ENCODE peak calls at places on chromosome 6, in ten cellular contexts. One of them, this sample, is unnamed.

GRCh38 chr6:136967874-136968752 is 46.0 kb downstream of the SLC35D3 start:
- DNase-seq in IMR-90: peak; percentile 58
- DNase-seq in heart left ventricle: peak; percentile 65
- DNase-seq in ovary: peak; percentile 72
- DNase-seq in A549: peak; percentile 77
- DNase-seq in stomach: peak; percentile 86
- DNase-seq in spleen: peak; percentile 82
- DNase-seq in right lobe of liver: peak; percentile 65
- DNase-seq in thyroid gland: peak; percentile 77
- DNase-seq in tibial nerve: peak; percentile 68
- DNase-seq in this sample: peak; percentile 71

GRCh38 chr6:99187429-99187828 is 162.0 kb downstream of the FAXC start:
- DNase-seq in IMR-90: no peak
- DNase-seq in heart left ventricle: no peak
- DNase-seq in ovary: no peak
- DNase-seq in A549: no peak
- DNase-seq in stomach: no peak
- DNase-seq in spleen: no peak
- DNase-seq in right lobe of liver: no peak
- DNase-seq in thyroid gland: no peak
- DNase-seq in tibial nerve: no peak
- DNase-seq in this sample: no peak

GRCh38 chr6:20400476-20401402 is 940 bp upstream of the E2F3 start:
- DNase-seq in IMR-90: no peak
- DNase-seq in heart left ventricle: peak; percentile 73
- DNase-seq in ovary: peak; percentile 44
- DNase-seq in A549: peak; percentile 57
- DNase-seq in stomach: no peak
- DNase-seq in spleen: peak; percentile 82
- DNase-seq in right lobe of liver: peak; percentile 77
- DNase-seq in thyroid gland: peak; percentile 80
- DNase-seq in tibial nerve: peak; percentile 18
- DNase-seq in this sample: peak; percentile 24

GRCh38 chr6:35669441-35669776 is 19.3 kb downstream of the FKBP5 start:
- DNase-seq in IMR-90: peak; percentile 64
- DNase-seq in heart left ventricle: no peak
- DNase-seq in ovary: no peak
- DNase-seq in A549: no peak
- DNase-seq in stomach: no peak
- DNase-seq in spleen: no peak
- DNase-seq in right lobe of liver: no peak
- DNase-seq in thyroid gland: no peak
- DNase-seq in tibial nerve: no peak
- DNase-seq in this sample: no peak

GRCh38 chr6:25660512-25660911 is 8.5 kb downstream of the SCGN start:
- DNase-seq in IMR-90: peak; percentile 54
- DNase-seq in heart left ventricle: no peak
- DNase-seq in ovary: no peak
- DNase-seq in A549: peak; percentile 67
- DNase-seq in stomach: no peak
- DNase-seq in spleen: no peak
- DNase-seq in right lobe of liver: peak; percentile 42
- DNase-seq in thyroid gland: no peak
- DNase-seq in tibial nerve: no peak
- DNase-seq in this sample: no peak

GRCh38 chr6:25237579-25237978 is 41.6 kb upstream of the CARMIL1 start:
- DNase-seq in IMR-90: peak; percentile 37
- DNase-seq in heart left ventricle: no peak
- DNase-seq in ovary: no peak
- DNase-seq in A549: no peak
- DNase-seq in stomach: no peak
- DNase-seq in spleen: no peak
- DNase-seq in right lobe of liver: no peak
- DNase-seq in thyroid gland: no peak
- DNase-seq in tibial nerve: no peak
- DNase-seq in this sample: no peak

GRCh38 chr6:110367001-110367400 is 8.9 kb upstream of the METTL24 start:
- DNase-seq in IMR-90: no peak
- DNase-seq in heart left ventricle: no peak
- DNase-seq in ovary: no peak
- DNase-seq in A549: no peak
- DNase-seq in stomach: no peak
- DNase-seq in spleen: no peak
- DNase-seq in right lobe of liver: no peak
- DNase-seq in thyroid gland: no peak
- DNase-seq in tibial nerve: no peak
- DNase-seq in this sample: no peak

GRCh38 chr6:108562503-108562993 is 1.8 kb downstream of the FOXO3 start:
- DNase-seq in IMR-90: peak; percentile 81
- DNase-seq in heart left ventricle: peak; percentile 81
- DNase-seq in ovary: peak; percentile 70
- DNase-seq in A549: peak; percentile 35
- DNase-seq in stomach: peak; percentile 71
- DNase-seq in spleen: peak; percentile 84
- DNase-seq in right lobe of liver: peak; percentile 69
- DNase-seq in thyroid gland: peak; percentile 48
- DNase-seq in tibial nerve: peak; percentile 85
- DNase-seq in this sample: peak; percentile 82

GRCh38 chr6:82651845-82652333 is 288.3 kb downstream of the TPBG start:
- DNase-seq in IMR-90: no peak
- DNase-seq in heart left ventricle: no peak
- DNase-seq in ovary: no peak
- DNase-seq in A549: no peak
- DNase-seq in stomach: no peak
- DNase-seq in spleen: no peak
- DNase-seq in right lobe of liver: no peak
- DNase-seq in thyroid gland: no peak
- DNase-seq in tibial nerve: no peak
- DNase-seq in this sample: no peak

GRCh38 chr6:46046558-46047169 is 31.0 kb upstream of the CLIC5 start:
- DNase-seq in IMR-90: no peak
- DNase-seq in heart left ventricle: peak; percentile 38
- DNase-seq in ovary: no peak
- DNase-seq in A549: no peak
- DNase-seq in stomach: no peak
- DNase-seq in spleen: no peak
- DNase-seq in right lobe of liver: no peak
- DNase-seq in thyroid gland: no peak
- DNase-seq in tibial nerve: no peak
- DNase-seq in this sample: no peak

GRCh38 chr6:19535351-19535750 is 301.8 kb upstream of the ID4 start:
- DNase-seq in IMR-90: no peak
- DNase-seq in heart left ventricle: no peak
- DNase-seq in ovary: no peak
- DNase-seq in A549: no peak
- DNase-seq in stomach: no peak
- DNase-seq in spleen: no peak
- DNase-seq in right lobe of liver: no peak
- DNase-seq in thyroid gland: peak; percentile 57
- DNase-seq in tibial nerve: no peak
- DNase-seq in this sample: no peak

GRCh38 chr6:13089296-13089994 is 238.9 kb downstream of the TBC1D7 start:
- DNase-seq in IMR-90: no peak
- DNase-seq in heart left ventricle: no peak
- DNase-seq in ovary: no peak
- DNase-seq in A549: no peak
- DNase-seq in stomach: no peak
- DNase-seq in spleen: no peak
- DNase-seq in right lobe of liver: no peak
- DNase-seq in thyroid gland: no peak
- DNase-seq in tibial nerve: no peak
- DNase-seq in this sample: no peak

GRCh38 chr6:77463308-77463880 is at the start of gene HTR1B:
- DNase-seq in IMR-90: peak; percentile 14
- DNase-seq in heart left ventricle: no peak
- DNase-seq in ovary: no peak
- DNase-seq in A549: no peak
- DNase-seq in stomach: peak; percentile 55
- DNase-seq in spleen: no peak
- DNase-seq in right lobe of liver: no peak
- DNase-seq in thyroid gland: no peak
- DNase-seq in tibial nerve: no peak
- DNase-seq in this sample: no peak

GRCh38 chr6:91276315-91276714 is 689.4 kb upstream of the MAP3K7 start:
- DNase-seq in IMR-90: peak; percentile 4
- DNase-seq in heart left ventricle: no peak
- DNase-seq in ovary: no peak
- DNase-seq in A549: no peak
- DNase-seq in stomach: no peak
- DNase-seq in spleen: no peak
- DNase-seq in right lobe of liver: no peak
- DNase-seq in thyroid gland: no peak
- DNase-seq in tibial nerve: no peak
- DNase-seq in this sample: no peak

DNA sequence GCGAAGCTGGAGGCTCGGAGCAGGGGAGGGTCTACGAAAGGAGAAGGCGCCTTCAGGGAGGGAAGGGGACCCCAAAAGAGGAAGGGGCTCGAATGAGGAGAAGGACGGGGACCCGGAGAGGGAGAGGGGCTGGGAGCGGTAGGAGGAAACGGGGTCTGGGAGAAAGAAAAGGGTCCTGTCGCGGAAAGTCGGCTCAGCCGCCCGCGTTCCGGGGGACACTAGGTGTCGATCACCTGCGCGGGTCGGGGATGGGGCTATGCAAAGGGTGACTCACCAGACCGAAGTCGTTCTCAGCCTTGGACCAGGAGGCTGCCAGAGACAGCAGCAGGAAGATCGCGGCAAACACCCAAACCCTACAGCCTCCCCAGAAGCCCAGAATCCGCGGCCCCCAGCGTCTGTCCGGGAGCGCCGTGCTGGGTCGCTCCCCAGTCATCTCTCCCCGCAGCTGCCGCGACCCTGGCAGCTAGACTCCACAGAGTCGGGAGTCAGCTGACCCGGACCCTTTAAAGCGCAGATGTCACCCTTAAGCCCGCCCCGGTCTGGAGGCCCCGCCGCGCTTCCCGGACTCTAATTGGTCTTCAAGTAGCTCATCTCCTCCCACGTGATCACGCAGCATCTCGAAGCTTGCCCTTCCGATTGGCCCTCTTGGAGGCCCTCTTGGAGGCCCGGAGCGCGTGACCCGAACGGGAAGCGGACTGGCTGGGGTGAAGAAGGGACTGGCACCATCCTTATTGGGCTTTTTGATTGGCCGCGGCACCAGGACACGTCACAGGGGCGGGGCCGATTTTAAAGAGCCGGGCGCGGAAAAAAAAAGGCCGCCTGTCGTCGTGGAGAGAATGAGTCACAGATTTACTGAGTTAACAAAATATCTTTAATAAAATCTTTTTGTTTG is at the start of gene NEU1:
- DNase-seq in IMR-90: peak; percentile 100
- DNase-seq in heart left ventricle: peak; percentile 100
- DNase-seq in ovary: peak; percentile 99
- DNase-seq in A549: peak; percentile 99
- DNase-seq in stomach: peak; percentile 99
- DNase-seq in spleen: peak; percentile 100
- DNase-seq in right lobe of liver: peak; percentile 100
- DNase-seq in thyroid gland: peak; percentile 100
- DNase-seq in tibial nerve: peak; percentile 98
- DNase-seq in this sample: peak; percentile 100
- TF ChIP-seq POLR2A in IMR-90: peak; percentile 98
- TF ChIP-seq POLR2A in heart left ventricle: peak; percentile 99
- TF ChIP-seq POLR2A in ovary: peak; percentile 97
- TF ChIP-seq POLR2A in A549: peak; percentile 85
- TF ChIP-seq POLR2A in stomach: no peak
- TF ChIP-seq POLR2A in spleen: peak; percentile 81
- TF ChIP-seq POLR2A in right lobe of liver: peak; percentile 96
- TF ChIP-seq POLR2A in thyroid gland: peak; percentile 98
- TF ChIP-seq POLR2A in tibial nerve: peak; percentile 92
- TF ChIP-seq POLR2A in this sample: peak; percentile 98

DNA sequence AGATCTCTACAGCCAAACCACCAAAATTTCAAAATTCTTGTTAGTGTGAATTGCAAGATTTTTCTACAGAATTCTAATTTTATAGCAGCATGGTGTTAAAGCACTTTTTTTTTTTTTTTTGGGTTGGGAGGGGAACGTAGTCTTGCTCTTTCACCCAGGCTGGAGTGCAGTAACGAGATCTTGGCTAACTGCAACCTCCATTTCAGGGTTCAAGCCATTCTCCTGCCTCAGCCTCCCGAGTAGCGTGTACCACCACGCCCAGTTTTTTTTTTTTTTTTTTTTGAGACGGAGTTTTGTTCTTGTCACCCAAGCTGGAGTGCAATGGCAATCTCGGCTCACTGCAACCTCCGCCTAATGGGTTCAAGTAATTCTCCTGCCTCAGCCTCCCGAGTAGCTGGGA is 11.5 kb downstream of the ARHGAP18 start:
- DNase-seq in IMR-90: no peak
- DNase-seq in heart left ventricle: no peak
- DNase-seq in ovary: no peak
- DNase-seq in A549: no peak
- DNase-seq in stomach: no peak
- DNase-seq in spleen: no peak
- DNase-seq in right lobe of liver: no peak
- DNase-seq in thyroid gland: no peak
- DNase-seq in tibial nerve: no peak
- DNase-seq in this sample: no peak
- H3K4me1 ChIP-seq in IMR-90: peaks cover 15% of the 10 kb centered on the region
- H3K4me1 ChIP-seq in heart left ventricle: no peaks in the 10 kb centered on the region
- H3K4me1 ChIP-seq in ovary: no peaks in the 10 kb centered on the region
- H3K4me1 ChIP-seq in A549: peaks cover 42% of the 10 kb centered on the region
- H3K4me1 ChIP-seq in stomach: peaks cover 22% of the 10 kb centered on the region
- H3K4me1 ChIP-seq in spleen: peaks cover 27% of the 10 kb centered on the region
- H3K4me1 ChIP-seq in right lobe of liver: no peaks in the 10 kb centered on the region
- H3K4me1 ChIP-seq in thyroid gland: peaks cover 8% of the 10 kb centered on the region
- H3K4me1 ChIP-seq in tibial nerve: peaks cover 13% of the 10 kb centered on the region
- H3K4me1 ChIP-seq in this sample: no peaks in the 10 kb centered on the region

GRCh38 chr6:44129841-44130322 is 2.5 kb downstream of the TMEM63B start:
- DNase-seq in IMR-90: no peak
- DNase-seq in heart left ventricle: no peak
- DNase-seq in ovary: no peak
- DNase-seq in A549: no peak
- DNase-seq in stomach: no peak
- DNase-seq in spleen: peak; percentile 58
- DNase-seq in right lobe of liver: no peak
- DNase-seq in thyroid gland: no peak
- DNase-seq in tibial nerve: no peak
- DNase-seq in this sample: no peak
- TF ChIP-seq POLR2A in IMR-90: no peak
- TF ChIP-seq POLR2A in heart left ventricle: no peak
- TF ChIP-seq POLR2A in ovary: no peak
- TF ChIP-seq POLR2A in A549: no peak
- TF ChIP-seq POLR2A in stomach: no peak
- TF ChIP-seq POLR2A in spleen: no peak
- TF ChIP-seq POLR2A in right lobe of liver: no peak
- TF ChIP-seq POLR2A in thyroid gland: no peak
- TF ChIP-seq POLR2A in tibial nerve: no peak
- TF ChIP-seq POLR2A in this sample: no peak

DNA sequence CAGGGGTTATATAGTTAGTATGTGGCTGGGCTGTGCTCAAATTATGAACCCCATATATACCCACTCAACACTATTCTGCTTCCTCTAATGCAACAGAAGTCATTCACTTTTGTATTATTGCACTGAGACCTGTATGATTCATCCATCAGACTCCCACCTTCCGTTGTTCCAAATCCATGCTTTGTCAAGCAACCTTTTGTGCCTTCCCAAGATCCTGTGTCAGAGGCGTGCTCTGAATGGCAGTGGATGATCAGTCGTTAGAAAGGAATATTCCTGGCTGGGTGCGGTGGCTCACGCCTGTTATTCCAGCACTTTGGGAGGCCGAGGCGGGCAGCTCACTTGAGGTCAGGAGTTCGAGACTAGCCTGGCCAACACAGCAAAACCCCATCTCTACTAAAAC is 103.2 kb downstream of the SH3BGRL2 start:
- DNase-seq in IMR-90: no peak
- DNase-seq in heart left ventricle: no peak
- DNase-seq in ovary: no peak
- DNase-seq in A549: no peak
- DNase-seq in stomach: no peak
- DNase-seq in spleen: no peak
- DNase-seq in right lobe of liver: no peak
- DNase-seq in thyroid gland: no peak
- DNase-seq in tibial nerve: no peak
- DNase-seq in this sample: no peak
- H3K4me1 ChIP-seq in IMR-90: no peaks in the 10 kb centered on the region
- H3K4me1 ChIP-seq in heart left ventricle: no peaks in the 10 kb centered on the region
- H3K4me1 ChIP-seq in ovary: no peaks in the 10 kb centered on the region
- H3K4me1 ChIP-seq in A549: no peaks in the 10 kb centered on the region
- H3K4me1 ChIP-seq in stomach: no peaks in the 10 kb centered on the region
- H3K4me1 ChIP-seq in spleen: no peaks in the 10 kb centered on the region
- H3K4me1 ChIP-seq in right lobe of liver: no peaks in the 10 kb centered on the region
- H3K4me1 ChIP-seq in thyroid gland: no peaks in the 10 kb centered on the region
- H3K4me1 ChIP-seq in tibial nerve: peaks cover 12% of the 10 kb centered on the region
- H3K4me1 ChIP-seq in this sample: no peaks in the 10 kb centered on the region